ENCODE peak calls at places on chromosomes 3 and 15, in five cellular contexts. One of them, this sample, is unnamed.

GRCh38 chr3:166362698-166363097 is 525.5 kb upstream of the BCHE start:
- DNase-seq in A172: peak
- DNase-seq in HT1080: no peak
- DNase-seq in stimulated activated CD4-positive, alpha-beta T cell treated with anti-CD3 and anti-CD28 coated beads, TNF-alpha, amount 100 ng/mL, for 4 hours: no peak
- DNase-seq in body of pancreas: no peak
- DNase-seq in this sample: no peak

GRCh38 chr3:177382944-177383343 is 185.7 kb upstream of the TBL1XR1 start:
- DNase-seq in A172: no peak
- DNase-seq in HT1080: no peak
- DNase-seq in stimulated activated CD4-positive, alpha-beta T cell treated with anti-CD3 and anti-CD28 coated beads, TNF-alpha, amount 100 ng/mL, for 4 hours: no peak
- DNase-seq in body of pancreas: no peak
- DNase-seq in this sample: no peak

GRCh38 chr3:128438488-128439072 is 28.1 kb downstream of the DNAJB8 start:
- DNase-seq in stimulated activated CD4-positive, alpha-beta T cell treated with anti-CD3 and anti-CD28 coated beads, TNF-alpha, amount 100 ng/mL, for 4 hours: no peak
- DNase-seq in A172: no peak
- DNase-seq in HT1080: no peak
- DNase-seq in body of pancreas: no peak
- DNase-seq in this sample: no peak

GRCh38 chr3:9934235-9934621 is 594 bp downstream of the CRELD1 start:
- DNase-seq in HT1080: no peak
- DNase-seq in A172: no peak
- DNase-seq in stimulated activated CD4-positive, alpha-beta T cell treated with anti-CD3 and anti-CD28 coated beads, TNF-alpha, amount 100 ng/mL, for 4 hours: no peak
- DNase-seq in body of pancreas: peak
- DNase-seq in this sample: no peak

GRCh38 chr15:74789171-74789627 is 7.3 kb downstream of the CSK start:
- DNase-seq in A172: no peak
- DNase-seq in body of pancreas: no peak
- DNase-seq in stimulated activated CD4-positive, alpha-beta T cell treated with anti-CD3 and anti-CD28 coated beads, TNF-alpha, amount 100 ng/mL, for 4 hours: no peak
- DNase-seq in HT1080: no peak
- DNase-seq in this sample: no peak

GRCh38 chr3:8963137-8963853 is at the start of gene RAD18:
- DNase-seq in stimulated activated CD4-positive, alpha-beta T cell treated with anti-CD3 and anti-CD28 coated beads, TNF-alpha, amount 100 ng/mL, for 4 hours: peak
- DNase-seq in HT1080: peak
- DNase-seq in body of pancreas: peak
- DNase-seq in A172: peak
- DNase-seq in this sample: peak

GRCh38 chr15:101641134-101641764 is 10.9 kb downstream of the TM2D3 start:
- DNase-seq in HT1080: peak
- DNase-seq in body of pancreas: peak
- DNase-seq in stimulated activated CD4-positive, alpha-beta T cell treated with anti-CD3 and anti-CD28 coated beads, TNF-alpha, amount 100 ng/mL, for 4 hours: peak
- DNase-seq in A172: peak
- DNase-seq in this sample: peak

GRCh38 chr3:27789420-27789819 is 67.3 kb upstream of the EOMES start:
- DNase-seq in stimulated activated CD4-positive, alpha-beta T cell treated with anti-CD3 and anti-CD28 coated beads, TNF-alpha, amount 100 ng/mL, for 4 hours: no peak
- DNase-seq in body of pancreas: no peak
- DNase-seq in HT1080: no peak
- DNase-seq in A172: no peak
- DNase-seq in this sample: no peak

GRCh38 chr3:25910997-25911396 is 121.1 kb downstream of the OXSM start:
- DNase-seq in stimulated activated CD4-positive, alpha-beta T cell treated with anti-CD3 and anti-CD28 coated beads, TNF-alpha, amount 100 ng/mL, for 4 hours: peak
- DNase-seq in A172: peak
- DNase-seq in body of pancreas: peak
- DNase-seq in HT1080: peak
- DNase-seq in this sample: peak

GRCh38 chr15:69338535-69339213 is 40.0 kb downstream of the PAQR5 start:
- DNase-seq in stimulated activated CD4-positive, alpha-beta T cell treated with anti-CD3 and anti-CD28 coated beads, TNF-alpha, amount 100 ng/mL, for 4 hours: no peak
- DNase-seq in HT1080: peak
- DNase-seq in body of pancreas: no peak
- DNase-seq in A172: peak
- DNase-seq in this sample: no peak

GRCh38 chr3:151085889-151086483 is 522 bp downstream of the MED12L start:
- DNase-seq in HT1080: peak
- DNase-seq in body of pancreas: peak
- DNase-seq in stimulated activated CD4-positive, alpha-beta T cell treated with anti-CD3 and anti-CD28 coated beads, TNF-alpha, amount 100 ng/mL, for 4 hours: peak
- DNase-seq in A172: no peak
- DNase-seq in this sample: no peak

GRCh38 chr3:142929109-142929508 is 34.4 kb downstream of the PAQR9 start:
- DNase-seq in stimulated activated CD4-positive, alpha-beta T cell treated with anti-CD3 and anti-CD28 coated beads, TNF-alpha, amount 100 ng/mL, for 4 hours: no peak
- DNase-seq in HT1080: peak
- DNase-seq in A172: peak
- DNase-seq in body of pancreas: peak
- DNase-seq in this sample: no peak

GRCh38 chr3:156264771-156265170 is 144.4 kb downstream of the KCNAB1 start:
- DNase-seq in stimulated activated CD4-positive, alpha-beta T cell treated with anti-CD3 and anti-CD28 coated beads, TNF-alpha, amount 100 ng/mL, for 4 hours: no peak
- DNase-seq in A172: no peak
- DNase-seq in body of pancreas: no peak
- DNase-seq in HT1080: peak
- DNase-seq in this sample: no peak

GRCh38 chr3:4985330-4986174 is 6.3 kb downstream of the BHLHE40 start:
- DNase-seq in A172: peak
- DNase-seq in HT1080: peak
- DNase-seq in stimulated activated CD4-positive, alpha-beta T cell treated with anti-CD3 and anti-CD28 coated beads, TNF-alpha, amount 100 ng/mL, for 4 hours: no peak
- DNase-seq in body of pancreas: peak
- DNase-seq in this sample: no peak

GRCh38 chr3:158642005-158642404 is 2.3 kb upstream of the GFM1 start:
- DNase-seq in body of pancreas: no peak
- DNase-seq in HT1080: no peak
- DNase-seq in A172: no peak
- DNase-seq in stimulated activated CD4-positive, alpha-beta T cell treated with anti-CD3 and anti-CD28 coated beads, TNF-alpha, amount 100 ng/mL, for 4 hours: no peak
- DNase-seq in this sample: no peak

GRCh38 chr3:12424635-12425319 is 59.5 kb upstream of the TSEN2 start:
- DNase-seq in HT1080: no peak
- DNase-seq in body of pancreas: no peak
- DNase-seq in A172: no peak
- DNase-seq in stimulated activated CD4-positive, alpha-beta T cell treated with anti-CD3 and anti-CD28 coated beads, TNF-alpha, amount 100 ng/mL, for 4 hours: no peak
- DNase-seq in this sample: no peak

GRCh38 chr15:70277556-70277955 is 179.8 kb upstream of the TLE3 start:
- DNase-seq in body of pancreas: no peak
- DNase-seq in HT1080: no peak
- DNase-seq in A172: no peak
- DNase-seq in stimulated activated CD4-positive, alpha-beta T cell treated with anti-CD3 and anti-CD28 coated beads, TNF-alpha, amount 100 ng/mL, for 4 hours: no peak
- DNase-seq in this sample: no peak

GRCh38 chr3:37492977-37493471 is 318.6 kb upstream of the LRRFIP2 start:
- DNase-seq in HT1080: peak
- DNase-seq in A172: no peak
- DNase-seq in stimulated activated CD4-positive, alpha-beta T cell treated with anti-CD3 and anti-CD28 coated beads, TNF-alpha, amount 100 ng/mL, for 4 hours: no peak
- DNase-seq in body of pancreas: no peak
- DNase-seq in this sample: no peak

GRCh38 chr15:58212909-58213526 is 74.8 kb downstream of the AQP9 start:
- DNase-seq in A172: peak
- DNase-seq in body of pancreas: no peak
- DNase-seq in stimulated activated CD4-positive, alpha-beta T cell treated with anti-CD3 and anti-CD28 coated beads, TNF-alpha, amount 100 ng/mL, for 4 hours: no peak
- DNase-seq in HT1080: peak
- DNase-seq in this sample: no peak

GRCh38 chr15:80015156-80015555 is 44.2 kb upstream of the BCL2A1 start:
- DNase-seq in stimulated activated CD4-positive, alpha-beta T cell treated with anti-CD3 and anti-CD28 coated beads, TNF-alpha, amount 100 ng/mL, for 4 hours: no peak
- DNase-seq in A172: no peak
- DNase-seq in HT1080: no peak
- DNase-seq in body of pancreas: no peak
- DNase-seq in this sample: no peak

GRCh38 chr3:126891141-126891540 is 91.8 kb upstream of the PLXNA1 start:
- DNase-seq in body of pancreas: no peak
- DNase-seq in HT1080: no peak
- DNase-seq in stimulated activated CD4-positive, alpha-beta T cell treated with anti-CD3 and anti-CD28 coated beads, TNF-alpha, amount 100 ng/mL, for 4 hours: no peak
- DNase-seq in A172: no peak
- DNase-seq in this sample: no peak

GRCh38 chr3:29169456-29169855 is 111.4 kb upstream of the RBMS3 start:
- DNase-seq in body of pancreas: no peak
- DNase-seq in stimulated activated CD4-positive, alpha-beta T cell treated with anti-CD3 and anti-CD28 coated beads, TNF-alpha, amount 100 ng/mL, for 4 hours: no peak
- DNase-seq in A172: no peak
- DNase-seq in HT1080: no peak
- DNase-seq in this sample: no peak

GRCh38 chr3:71564361-71564760 is 19.2 kb downstream of the FOXP1 start:
- DNase-seq in stimulated activated CD4-positive, alpha-beta T cell treated with anti-CD3 and anti-CD28 coated beads, TNF-alpha, amount 100 ng/mL, for 4 hours: no peak
- DNase-seq in HT1080: no peak
- DNase-seq in body of pancreas: peak
- DNase-seq in A172: no peak
- DNase-seq in this sample: no peak

GRCh38 chr3:41574900-41575299 is 375.6 kb downstream of the CTNNB1 start:
- DNase-seq in stimulated activated CD4-positive, alpha-beta T cell treated with anti-CD3 and anti-CD28 coated beads, TNF-alpha, amount 100 ng/mL, for 4 hours: no peak
- DNase-seq in HT1080: no peak
- DNase-seq in A172: no peak
- DNase-seq in body of pancreas: no peak
- DNase-seq in this sample: no peak

GRCh38 chr3:52150357-52150756 is 3.9 kb downstream of the POC1A start:
- DNase-seq in A172: no peak
- DNase-seq in stimulated activated CD4-positive, alpha-beta T cell treated with anti-CD3 and anti-CD28 coated beads, TNF-alpha, amount 100 ng/mL, for 4 hours: no peak
- DNase-seq in body of pancreas: no peak
- DNase-seq in HT1080: no peak
- DNase-seq in this sample: no peak

GRCh38 chr3:64539451-64540196 is 148.2 kb downstream of the ADAMTS9 start:
- DNase-seq in body of pancreas: no peak
- DNase-seq in A172: no peak
- DNase-seq in stimulated activated CD4-positive, alpha-beta T cell treated with anti-CD3 and anti-CD28 coated beads, TNF-alpha, amount 100 ng/mL, for 4 hours: no peak
- DNase-seq in HT1080: no peak
- DNase-seq in this sample: no peak

This sample was measured in lung.